ENCODE peak calls at places on chromosomes 3 and 15, in five cellular contexts. F, E, X, S and T are unnamed samples.

GRCh38 chr3:31562525-31562924 is 29.8 kb downstream of the STT3B start:
- DNase-seq in F (no peak), E (no peak), X (peak), S (no peak), T (no peak)

GRCh38 chr15:66921319-66921718 is 144.1 kb upstream of the SMAD3 start:
- DNase-seq in F (no peak), E (no peak), X (peak), S (no peak), T (peak)

GRCh38 chr3:71117572-71118247 is 465.8 kb downstream of the FOXP1 start:
- DNase-seq in F (no peak), E (no peak), X (peak), S (no peak), T (no peak)

GRCh38 chr15:42065008-42065407 is 29.4 kb downstream of the PLA2G4D start:
- DNase-seq in F (peak), E (no peak), X (peak), S (no peak), T (no peak)

GRCh38 chr15:41438206-41438605 is 21.3 kb downstream of the RTF1 start:
- DNase-seq in F (no peak), E (no peak), X (no peak), S (no peak), T (no peak)

GRCh38 chr3:69012836-69013255 is 638 bp downstream of the EOGT start:
- DNase-seq in F (peak), E (peak), X (peak), S (no peak), T (peak)

GRCh38 chr15:51281368-51281967 is 56.9 kb downstream of the CYP19A1 start:
- DNase-seq in F (peak), E (peak), X (peak), S (no peak), T (peak)

GRCh38 chr3:186888569-186888968 is 41.8 kb upstream of the ST6GAL1 start:
- DNase-seq in F (no peak), E (no peak), X (peak), S (no peak), T (no peak)

GRCh38 chr3:175001091-175001490 is 142.0 kb downstream of the NAALADL2 start:
- DNase-seq in F (no peak), E (no peak), X (no peak), S (no peak), T (no peak)

GRCh38 chr15:57767526-57767925 is 61.0 kb downstream of the POLR2M start:
- DNase-seq in F (no peak), E (no peak), X (peak), S (no peak), T (no peak)